ENCODE peak calls at places on chromosomes 3 and 15, in nine cellular contexts. I is HFF-Myc, R is Peyer's patch, J is coronary artery, Z is stomach, C is fibroblast of villous mesenchyme, F is left ventricle myocardium inferior, G is tibial nerve, Y is lower lobe of right lung. X is an unnamed sample.

GRCh38 chr15:61819386-61819785 is 240.9 kb downstream of the VPS13C start:
- DNase-seq in Z (no peak), F (no peak), I (no peak), J (no peak), C (no peak), R (no peak), Y (no peak), G (no peak), X (no peak)

GRCh38 chr3:157559401-157559800 is 56.2 kb upstream of the VEPH1 start:
- DNase-seq in R (no peak), G (no peak), F (no peak), Y (no peak), I (no peak), Z (no peak), C (no peak), J (no peak), X (no peak)

GRCh38 chr15:25738171-25738792 is 124.8 kb downstream of the ATP10A start:
- DNase-seq in R (no peak), C (no peak), Y (no peak), G (no peak), Z (no peak), J (no peak), F (no peak), I (no peak), X (no peak)

GRCh38 chr15:90388462-90389182 is 580 bp downstream of the IQGAP1 start:
- DNase-seq in G (peak), Y (peak), C (peak), R (peak), F (peak), I (no peak), J (peak), Z (peak), X (peak)

GRCh38 chr15:62601779-62602540 is 436.9 kb upstream of the C2CD4B start:
- DNase-seq in G (no peak), I (no peak), C (no peak), R (no peak), Y (no peak), Z (no peak), J (no peak), F (no peak), X (peak)

GRCh38 chr3:182626484-182627467 is 166.5 kb upstream of the ATP11B start:
- DNase-seq in C (no peak), G (no peak), Y (no peak), Z (peak), I (no peak), R (no peak), F (no peak), J (no peak), X (no peak)

GRCh38 chr3:76429536-76430177 is 610.2 kb upstream of the ROBO2 start:
- DNase-seq in Y (no peak), I (no peak), G (no peak), R (no peak), Z (no peak), F (no peak), J (no peak), C (peak), X (no peak)

GRCh38 chr15:39704684-39705083 is 78.0 kb downstream of the FSIP1 start:
- DNase-seq in J (no peak), I (no peak), F (no peak), C (peak), R (no peak), Y (no peak), Z (no peak), G (no peak), X (peak)

GRCh38 chr3:159263750-159264561 is 462.1 kb downstream of the MFSD1 start:
- DNase-seq in R (no peak), J (no peak), G (no peak), C (peak), Y (no peak), Z (no peak), I (peak), F (no peak), X (peak)

GRCh38 chr3:196890309-196890708 is 22.6 kb downstream of the SENP5 start:
- DNase-seq in I (no peak), G (no peak), R (no peak), F (no peak), Z (no peak), J (no peak), Y (no peak), C (no peak), X (no peak)

GRCh38 chr3:171704002-171704401 is 106.3 kb downstream of the PLD1 start:
- DNase-seq in C (peak), Y (no peak), Z (peak), I (peak), F (no peak), J (no peak), G (no peak), R (no peak), X (peak)

GRCh38 chr3:161051856-161052255 is 53.3 kb downstream of the B3GALNT1 start:
- DNase-seq in Y (no peak), F (no peak), J (no peak), R (no peak), G (no peak), I (no peak), Z (no peak), C (no peak), X (no peak)

GRCh38 chr3:138331143-138331894 is 1.7 kb upstream of the NME9 start:
- DNase-seq in I (no peak), Y (no peak), F (no peak), J (no peak), Z (no peak), C (peak), G (no peak), R (no peak), X (peak)

GRCh38 chr3:33855884-33856546 is 57.6 kb downstream of the PDCD6IP start:
- DNase-seq in I (no peak), J (no peak), G (no peak), Y (no peak), F (no peak), Z (no peak), R (no peak), C (no peak), X (peak)

GRCh38 chr3:147937341-147937740 is 528.2 kb downstream of the ZIC1 start:
- DNase-seq in Y (no peak), J (no peak), C (no peak), R (no peak), Z (no peak), G (no peak), F (no peak), I (no peak), X (peak)

GRCh38 chr3:24846286-24846860 is 351.7 kb upstream of the THRB start:
- DNase-seq in G (no peak), R (no peak), I (no peak), F (no peak), C (no peak), Y (no peak), J (no peak), Z (no peak), X (no peak)

GRCh38 chr3:25587094-25587493 is 77.6 kb downstream of the TOP2B start:
- DNase-seq in Z (no peak), R (no peak), I (no peak), G (no peak), J (no peak), C (peak), F (no peak), Y (no peak), X (peak)

GRCh38 chr15:72319360-72319984 is 485 bp downstream of the CELF6 start:
- DNase-seq in Z (peak), I (no peak), R (peak), Y (peak), J (no peak), G (no peak), F (peak), C (peak), X (peak)

GRCh38 chr15:27244047-27244446 is 273.1 kb downstream of the GABRG3 start:
- DNase-seq in J (no peak), G (no peak), I (no peak), Z (no peak), F (no peak), C (no peak), R (no peak), Y (no peak), X (no peak)

GRCh38 chr15:62209821-62210220 is 44.7 kb upstream of the C2CD4B start:
- DNase-seq in I (no peak), Y (no peak), Z (peak), G (no peak), R (no peak), F (no peak), J (no peak), C (no peak), X (no peak)

GRCh38 chr3:155286745-155287144 is 6.7 kb downstream of the STRIT1 start:
- DNase-seq in C (no peak), Y (no peak), R (no peak), J (no peak), Z (no peak), I (no peak), F (no peak), G (no peak), X (peak)

GRCh38 chr3:69160525-69160924 is 38.1 kb upstream of the LMOD3 start:
- DNase-seq in R (no peak), Z (no peak), Y (no peak), G (no peak), I (no peak), C (no peak), F (no peak), J (no peak), X (no peak)

GRCh38 chr3:69164296-69164695 is 41.9 kb upstream of the LMOD3 start:
- DNase-seq in G (no peak), Y (no peak), J (no peak), F (no peak), Z (no peak), R (no peak), C (no peak), I (no peak), X (no peak)

GRCh38 chr3:69162205-69162980 is 40.0 kb upstream of the LMOD3 start:
- DNase-seq in Z (no peak), Y (no peak), G (no peak), C (no peak), F (no peak), J (no peak), R (no peak), I (no peak), X (no peak)

GRCh38 chr3:69161587-69162196 is 39.3 kb upstream of the LMOD3 start:
- DNase-seq in C (peak), Z (no peak), R (no peak), G (no peak), I (peak), F (no peak), Y (no peak), J (no peak), X (peak)

GRCh38 chr3:69160107-69160506 is 37.7 kb upstream of the LMOD3 start:
- DNase-seq in I (no peak), F (no peak), J (no peak), Z (no peak), R (no peak), G (no peak), C (no peak), Y (no peak), X (no peak)
- H3K4me3 ChIP-seq in I (no peak), F (no peak), J (no peak), Z (no peak), R (no peak), G (no peak), C (no peak), Y (no peak), X (no peak)

DNA sequence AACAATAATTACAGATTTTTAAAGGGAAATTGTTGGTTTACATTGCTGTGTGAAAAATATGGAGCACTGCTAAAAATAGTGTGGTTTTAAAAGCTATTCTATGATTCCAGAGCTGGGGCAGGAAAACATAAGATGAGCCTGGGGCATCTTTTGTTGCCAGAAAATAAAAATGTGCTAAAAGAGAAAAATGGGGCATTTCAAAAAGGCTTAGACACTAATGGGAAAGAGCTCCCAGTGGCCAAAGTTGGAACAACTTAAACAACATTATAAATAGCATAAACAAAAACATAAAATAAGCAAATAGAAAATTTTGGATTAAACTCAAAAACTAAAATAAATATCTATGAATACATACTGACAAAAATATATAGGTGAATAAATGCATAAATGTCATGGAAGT is 478.9 kb downstream of the NLGN1 start:
- DNase-seq in C (peak), I (no peak), R (no peak), Y (no peak), F (no peak), G (no peak), J (no peak), Z (no peak), X (peak)
- TF ChIP-seq CTCF in C (peak), I (no peak), R (no peak), Y (no peak), F (no peak), G (no peak), J (no peak), Z (no peak), X (peak)

DNA sequence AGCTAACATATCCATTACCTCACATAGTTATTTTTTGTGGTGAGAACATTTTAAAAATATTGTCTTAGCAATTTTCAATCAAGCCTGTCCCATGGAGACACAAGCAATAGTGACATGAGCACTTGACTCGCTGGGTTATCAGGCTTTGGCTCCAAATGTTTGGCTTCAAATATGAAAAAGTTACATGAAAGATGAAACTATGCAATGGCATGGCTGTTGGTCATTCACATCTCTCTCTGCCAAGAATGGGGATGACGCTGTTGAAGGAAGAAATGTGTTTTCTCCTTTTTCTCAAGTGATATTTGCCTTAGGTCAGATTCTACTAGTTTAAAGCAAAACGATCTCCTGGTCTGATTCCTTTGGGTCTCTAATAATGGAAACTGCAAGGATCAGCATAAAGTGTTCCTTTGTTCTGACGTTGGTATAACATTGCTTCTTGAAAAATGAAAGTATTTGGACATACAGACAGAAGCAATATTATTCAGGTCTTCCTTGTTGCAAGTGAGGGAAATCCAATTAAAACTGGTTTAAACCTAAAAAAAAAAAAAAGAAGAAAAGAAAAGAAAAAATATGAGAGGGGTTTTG is 71.2 kb downstream of the SSUH2 start:
- DNase-seq in J (no peak), F (no peak), I (no peak), C (no peak), R (no peak), Y (no peak), Z (no peak), G (no peak), X (peak)
- H3K4me3 ChIP-seq in J (peak), F (no peak), I (no peak), C (no peak), R (no peak), Y (no peak), Z (no peak), G (no peak), X (no peak)

GRCh38 chr3:107238787-107239186 is 138.5 kb upstream of the CCDC54 start:
- DNase-seq in R (no peak), J (no peak), Z (no peak), C (no peak), G (no peak), F (no peak), I (no peak), Y (no peak), X (no peak)

GRCh38 chr3:107239703-107240102 is 137.5 kb upstream of the CCDC54 start:
- DNase-seq in C (no peak), F (no peak), G (no peak), J (no peak), R (no peak), I (no peak), Z (no peak), Y (no peak), X (no peak)

GRCh38 chr3:107240183-107241091 is 136.8 kb upstream of the CCDC54 start:
- DNase-seq in J (peak), Y (peak), G (peak), I (no peak), C (peak), Z (peak), F (peak), R (peak), X (peak)

GRCh38 chr3:107242579-107242978 is 134.7 kb upstream of the CCDC54 start:
- DNase-seq in Y (no peak), R (no peak), G (no peak), I (no peak), Z (no peak), C (peak), F (no peak), J (no peak), X (no peak)

DNA sequence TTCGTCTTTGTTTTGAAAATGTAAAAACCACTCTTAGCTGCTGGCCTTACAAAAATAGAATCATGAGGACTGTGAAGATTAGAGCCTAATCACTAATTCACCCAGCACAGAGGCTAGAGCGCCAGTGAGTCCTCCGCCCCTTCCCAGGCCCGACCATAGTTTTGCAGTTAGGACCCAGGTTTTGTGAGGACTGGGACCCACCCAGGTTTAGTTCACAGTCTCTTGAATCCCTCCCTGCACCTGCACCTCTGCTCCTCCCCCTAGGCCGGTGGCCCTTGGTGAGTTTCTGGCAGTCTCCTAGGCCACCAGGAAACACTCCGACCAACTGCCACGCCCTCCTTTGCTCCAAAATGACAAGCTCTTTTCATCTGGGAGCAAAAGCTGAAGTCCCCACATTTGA is 136.0 kb upstream of the CCDC54 start:
- DNase-seq in C (peak), Z (peak), J (peak), Y (peak), I (no peak), G (no peak), F (peak), R (peak), X (peak)
- TF ChIP-seq CTCF in C (peak), Z (no peak), J (no peak), Y (no peak), I (no peak), G (no peak), F (peak), R (no peak), X (peak)

GRCh38 chr3:129933471-129933870 is 40.0 kb upstream of the TMCC1 start:
- DNase-seq in F (no peak), I (no peak), Z (no peak), Y (no peak), C (no peak), R (no peak), G (no peak), J (no peak), X (no peak)

GRCh38 chr3:129936757-129937156 is 37.8 kb upstream of the TRH start:
- DNase-seq in C (peak), G (no peak), Y (no peak), F (no peak), J (no peak), R (peak), Z (peak), I (peak), X (peak)

GRCh38 chr3:129937717-129938116 is 36.8 kb upstream of the TRH start:
- DNase-seq in J (no peak), G (no peak), R (no peak), C (no peak), Y (no peak), I (no peak), F (no peak), Z (no peak), X (no peak)

GRCh38 chr3:129938140-129938930 is 36.2 kb upstream of the TRH start:
- DNase-seq in I (no peak), Y (no peak), C (no peak), Z (no peak), R (no peak), J (no peak), G (no peak), F (no peak), X (no peak)

DNA sequence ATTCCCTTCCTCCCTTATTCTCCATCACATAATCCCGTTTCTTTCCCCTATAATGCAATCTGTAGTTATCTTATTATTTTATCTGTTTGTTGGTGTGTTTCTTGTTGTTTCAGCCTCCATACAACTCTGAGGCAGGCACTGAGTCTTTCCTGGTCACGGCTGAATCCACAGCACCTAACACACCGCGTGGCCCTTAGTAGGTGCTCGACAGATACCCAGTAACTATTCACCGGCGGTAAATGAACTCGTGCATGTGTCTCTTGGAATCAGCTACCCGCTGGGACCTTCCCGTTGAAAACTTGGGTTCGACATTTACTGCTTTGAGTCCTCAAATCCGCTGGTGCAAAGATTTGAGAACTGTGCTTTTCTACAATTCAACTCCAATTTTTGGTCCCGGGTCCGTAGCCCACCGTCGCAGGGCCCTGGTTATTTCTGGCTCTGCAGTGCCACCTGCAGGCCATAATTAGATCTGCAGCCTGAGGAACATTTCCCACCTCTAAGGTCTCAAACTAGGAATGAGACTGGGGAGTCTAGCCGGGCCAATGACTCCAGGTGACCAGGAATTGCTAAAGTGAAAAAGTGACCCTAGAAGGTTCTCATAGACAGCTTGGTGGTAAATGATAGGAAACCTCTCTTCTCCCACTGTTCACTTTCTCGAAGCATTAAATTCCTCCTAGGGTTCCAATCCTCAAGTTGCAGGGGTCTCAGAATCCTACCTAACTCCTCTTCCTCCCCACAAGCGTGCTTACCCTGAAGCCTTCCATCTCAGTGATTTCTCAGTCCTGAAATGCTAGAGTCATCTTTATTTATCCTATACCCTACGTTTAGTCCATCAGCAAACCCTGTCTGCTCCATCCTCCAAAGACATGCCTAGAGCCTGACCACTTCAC is 40.0 kb upstream of the TRH start:
- DNase-seq in G (no peak), Z (no peak), C (peak), I (no peak), Y (no peak), J (no peak), R (no peak), F (no peak), X (peak)
- H3K4me3 ChIP-seq in G (no peak), Z (peak), C (peak), I (no peak), Y (peak), J (peak), R (no peak), F (peak), X (peak)

DNA sequence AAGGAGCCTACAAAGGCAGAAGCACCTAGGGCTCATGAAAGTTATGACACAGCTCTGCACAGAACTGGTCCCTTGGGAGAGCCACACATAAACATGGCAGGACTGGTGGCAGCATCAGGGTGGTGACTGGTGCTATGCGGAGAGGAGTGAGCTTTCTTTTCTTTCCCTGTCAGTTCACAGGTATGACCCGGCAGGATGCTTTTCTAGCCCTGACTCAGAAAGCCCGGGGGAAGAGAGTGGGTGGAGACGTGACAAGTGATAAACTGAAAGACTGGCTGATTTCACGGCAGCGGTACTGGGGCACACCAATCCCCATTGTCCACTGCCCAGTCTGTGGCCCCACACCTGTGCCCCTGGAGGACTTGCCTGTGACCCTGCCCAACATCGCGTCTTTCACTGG is 103.0 kb downstream of the LARS2 start:
- DNase-seq in C (no peak), Z (no peak), R (no peak), G (no peak), I (no peak), Y (no peak), J (no peak), F (no peak), X (no peak)
- TF ChIP-seq CTCF in C (no peak), Z (no peak), R (no peak), G (no peak), I (no peak), Y (no peak), J (no peak), F (no peak), X (no peak)

X was measured in choroid plexus epithelial cell.